ENCODE peak calls at places on chromosomes 12 and 14, in seven cellular contexts. One of them, this sample, is unnamed.

GRCh38 chr12:12326262-12326661 is 23.8 kb downstream of the MANSC1 start:
- DNase-seq in CD4-positive, alpha-beta memory T cell: no peak
- DNase-seq in fibroblast of villous mesenchyme: no peak
- DNase-seq in cardiac muscle cell: no peak
- DNase-seq in adipocyte: no peak
- DNase-seq in heart left ventricle: no peak
- DNase-seq in AG10803: no peak
- DNase-seq in this sample: no peak

GRCh38 chr12:107318804-107319535 is 225.6 kb upstream of the CRY1 start:
- DNase-seq in CD4-positive, alpha-beta memory T cell: peak
- DNase-seq in fibroblast of villous mesenchyme: peak
- DNase-seq in cardiac muscle cell: peak
- DNase-seq in adipocyte: peak
- DNase-seq in heart left ventricle: no peak
- DNase-seq in AG10803: peak
- DNase-seq in this sample: peak

GRCh38 chr12:75960086-75960910 is 71.3 kb downstream of the PHLDA1 start:
- DNase-seq in CD4-positive, alpha-beta memory T cell: no peak
- DNase-seq in fibroblast of villous mesenchyme: no peak
- DNase-seq in cardiac muscle cell: peak
- DNase-seq in adipocyte: peak
- DNase-seq in heart left ventricle: no peak
- DNase-seq in AG10803: no peak
- DNase-seq in this sample: no peak

GRCh38 chr14:80805136-80805535 is 136.4 kb downstream of the CEP128 start:
- DNase-seq in CD4-positive, alpha-beta memory T cell: no peak
- DNase-seq in fibroblast of villous mesenchyme: no peak
- DNase-seq in cardiac muscle cell: no peak
- DNase-seq in adipocyte: peak
- DNase-seq in heart left ventricle: no peak
- DNase-seq in AG10803: no peak
- DNase-seq in this sample: no peak

GRCh38 chr14:24334431-24335271 is at the start of gene ADCY4:
- DNase-seq in CD4-positive, alpha-beta memory T cell: peak
- DNase-seq in fibroblast of villous mesenchyme: no peak
- DNase-seq in cardiac muscle cell: peak
- DNase-seq in adipocyte: peak
- DNase-seq in heart left ventricle: peak
- DNase-seq in AG10803: no peak
- DNase-seq in this sample: no peak

GRCh38 chr12:53115891-53116675 is 12.8 kb downstream of the SOAT2 start:
- DNase-seq in CD4-positive, alpha-beta memory T cell: no peak
- DNase-seq in fibroblast of villous mesenchyme: no peak
- DNase-seq in cardiac muscle cell: no peak
- DNase-seq in adipocyte: no peak
- DNase-seq in heart left ventricle: peak
- DNase-seq in AG10803: no peak
- DNase-seq in this sample: no peak

GRCh38 chr14:55126932-55127490 is 2.0 kb upstream of the LGALS3 start:
- DNase-seq in CD4-positive, alpha-beta memory T cell: no peak
- DNase-seq in fibroblast of villous mesenchyme: peak
- DNase-seq in cardiac muscle cell: no peak
- DNase-seq in adipocyte: no peak
- DNase-seq in heart left ventricle: no peak
- DNase-seq in AG10803: no peak
- DNase-seq in this sample: no peak

GRCh38 chr14:95056476-95056875 is 100.9 kb downstream of the DICER1 start:
- DNase-seq in CD4-positive, alpha-beta memory T cell: no peak
- DNase-seq in fibroblast of villous mesenchyme: no peak
- DNase-seq in cardiac muscle cell: no peak
- DNase-seq in adipocyte: no peak
- DNase-seq in heart left ventricle: no peak
- DNase-seq in AG10803: no peak
- DNase-seq in this sample: no peak

GRCh38 chr12:93476555-93476954 is 9.2 kb downstream of the MRPL42 start:
- DNase-seq in CD4-positive, alpha-beta memory T cell: no peak
- DNase-seq in fibroblast of villous mesenchyme: peak
- DNase-seq in cardiac muscle cell: no peak
- DNase-seq in adipocyte: no peak
- DNase-seq in heart left ventricle: no peak
- DNase-seq in AG10803: no peak
- DNase-seq in this sample: no peak

GRCh38 chr12:75954076-75954475 is 77.5 kb downstream of the PHLDA1 start:
- DNase-seq in CD4-positive, alpha-beta memory T cell: no peak
- DNase-seq in fibroblast of villous mesenchyme: peak
- DNase-seq in cardiac muscle cell: peak
- DNase-seq in adipocyte: peak
- DNase-seq in heart left ventricle: no peak
- DNase-seq in AG10803: peak
- DNase-seq in this sample: peak

GRCh38 chr12:5171701-5172100 is 128.0 kb downstream of the KCNA5 start:
- DNase-seq in CD4-positive, alpha-beta memory T cell: no peak
- DNase-seq in fibroblast of villous mesenchyme: peak
- DNase-seq in cardiac muscle cell: peak
- DNase-seq in adipocyte: peak
- DNase-seq in heart left ventricle: peak
- DNase-seq in AG10803: peak
- DNase-seq in this sample: peak

GRCh38 chr14:55129086-55129427 is at the start of gene LGALS3:
- DNase-seq in CD4-positive, alpha-beta memory T cell: peak
- DNase-seq in fibroblast of villous mesenchyme: peak
- DNase-seq in cardiac muscle cell: peak
- DNase-seq in adipocyte: peak
- DNase-seq in heart left ventricle: peak
- DNase-seq in AG10803: peak
- DNase-seq in this sample: peak

GRCh38 chr14:65261425-65261920 is 151.1 kb upstream of the FUT8 start:
- DNase-seq in CD4-positive, alpha-beta memory T cell: no peak
- DNase-seq in fibroblast of villous mesenchyme: no peak
- DNase-seq in cardiac muscle cell: no peak
- DNase-seq in adipocyte: no peak
- DNase-seq in heart left ventricle: no peak
- DNase-seq in AG10803: peak
- DNase-seq in this sample: no peak

GRCh38 chr12:27359578-27360340 is 27.1 kb downstream of the BMAL2 start:
- DNase-seq in CD4-positive, alpha-beta memory T cell: no peak
- DNase-seq in fibroblast of villous mesenchyme: peak
- DNase-seq in cardiac muscle cell: peak
- DNase-seq in adipocyte: peak
- DNase-seq in heart left ventricle: no peak
- DNase-seq in AG10803: peak
- DNase-seq in this sample: no peak

GRCh38 chr12:27366621-27367020 is 34.0 kb downstream of the BMAL2 start:
- DNase-seq in CD4-positive, alpha-beta memory T cell: no peak
- DNase-seq in fibroblast of villous mesenchyme: no peak
- DNase-seq in cardiac muscle cell: no peak
- DNase-seq in adipocyte: no peak
- DNase-seq in heart left ventricle: no peak
- DNase-seq in AG10803: no peak
- DNase-seq in this sample: no peak

GRCh38 chr12:27367078-27367477 is 34.4 kb downstream of the BMAL2 start:
- DNase-seq in CD4-positive, alpha-beta memory T cell: no peak
- DNase-seq in fibroblast of villous mesenchyme: no peak
- DNase-seq in cardiac muscle cell: peak
- DNase-seq in adipocyte: no peak
- DNase-seq in heart left ventricle: no peak
- DNase-seq in AG10803: no peak
- DNase-seq in this sample: no peak

GRCh38 chr12:27355979-27356378 is 23.3 kb downstream of the BMAL2 start:
- DNase-seq in CD4-positive, alpha-beta memory T cell: no peak
- DNase-seq in fibroblast of villous mesenchyme: peak
- DNase-seq in cardiac muscle cell: no peak
- DNase-seq in adipocyte: peak
- DNase-seq in heart left ventricle: no peak
- DNase-seq in AG10803: no peak
- DNase-seq in this sample: no peak

GRCh38 chr12:27361372-27361771 is 28.7 kb downstream of the BMAL2 start:
- DNase-seq in CD4-positive, alpha-beta memory T cell: no peak
- DNase-seq in fibroblast of villous mesenchyme: no peak
- DNase-seq in cardiac muscle cell: no peak
- DNase-seq in adipocyte: peak
- DNase-seq in heart left ventricle: no peak
- DNase-seq in AG10803: peak
- DNase-seq in this sample: no peak
- H3K4me3 ChIP-seq in CD4-positive, alpha-beta memory T cell: no peak
- H3K4me3 ChIP-seq in fibroblast of villous mesenchyme: no peak
- H3K4me3 ChIP-seq in cardiac muscle cell: no peak
- H3K4me3 ChIP-seq in adipocyte: no peak
- H3K4me3 ChIP-seq in heart left ventricle: no peak
- H3K4me3 ChIP-seq in AG10803: no peak
- H3K4me3 ChIP-seq in this sample: no peak

GRCh38 chr12:54357802-54358619 is 6.3 kb downstream of the GPR84 start:
- DNase-seq in CD4-positive, alpha-beta memory T cell: peak
- DNase-seq in fibroblast of villous mesenchyme: no peak
- DNase-seq in cardiac muscle cell: no peak
- DNase-seq in adipocyte: peak
- DNase-seq in heart left ventricle: no peak
- DNase-seq in AG10803: no peak
- DNase-seq in this sample: no peak
- H3K4me3 ChIP-seq in CD4-positive, alpha-beta memory T cell: peak
- H3K4me3 ChIP-seq in fibroblast of villous mesenchyme: peak
- H3K4me3 ChIP-seq in cardiac muscle cell: peak
- H3K4me3 ChIP-seq in adipocyte: peak
- H3K4me3 ChIP-seq in heart left ventricle: peak
- H3K4me3 ChIP-seq in AG10803: peak
- H3K4me3 ChIP-seq in this sample: peak

GRCh38 chr14:103521438-103521961 is 1.1 kb downstream of the CKB start:
- DNase-seq in CD4-positive, alpha-beta memory T cell: peak
- DNase-seq in fibroblast of villous mesenchyme: no peak
- DNase-seq in cardiac muscle cell: no peak
- DNase-seq in adipocyte: peak
- DNase-seq in heart left ventricle: peak
- DNase-seq in AG10803: no peak
- DNase-seq in this sample: no peak
- H3K4me3 ChIP-seq in CD4-positive, alpha-beta memory T cell: no peak
- H3K4me3 ChIP-seq in fibroblast of villous mesenchyme: peak
- H3K4me3 ChIP-seq in cardiac muscle cell: peak
- H3K4me3 ChIP-seq in adipocyte: peak
- H3K4me3 ChIP-seq in heart left ventricle: peak
- H3K4me3 ChIP-seq in AG10803: peak
- H3K4me3 ChIP-seq in this sample: peak

DNA sequence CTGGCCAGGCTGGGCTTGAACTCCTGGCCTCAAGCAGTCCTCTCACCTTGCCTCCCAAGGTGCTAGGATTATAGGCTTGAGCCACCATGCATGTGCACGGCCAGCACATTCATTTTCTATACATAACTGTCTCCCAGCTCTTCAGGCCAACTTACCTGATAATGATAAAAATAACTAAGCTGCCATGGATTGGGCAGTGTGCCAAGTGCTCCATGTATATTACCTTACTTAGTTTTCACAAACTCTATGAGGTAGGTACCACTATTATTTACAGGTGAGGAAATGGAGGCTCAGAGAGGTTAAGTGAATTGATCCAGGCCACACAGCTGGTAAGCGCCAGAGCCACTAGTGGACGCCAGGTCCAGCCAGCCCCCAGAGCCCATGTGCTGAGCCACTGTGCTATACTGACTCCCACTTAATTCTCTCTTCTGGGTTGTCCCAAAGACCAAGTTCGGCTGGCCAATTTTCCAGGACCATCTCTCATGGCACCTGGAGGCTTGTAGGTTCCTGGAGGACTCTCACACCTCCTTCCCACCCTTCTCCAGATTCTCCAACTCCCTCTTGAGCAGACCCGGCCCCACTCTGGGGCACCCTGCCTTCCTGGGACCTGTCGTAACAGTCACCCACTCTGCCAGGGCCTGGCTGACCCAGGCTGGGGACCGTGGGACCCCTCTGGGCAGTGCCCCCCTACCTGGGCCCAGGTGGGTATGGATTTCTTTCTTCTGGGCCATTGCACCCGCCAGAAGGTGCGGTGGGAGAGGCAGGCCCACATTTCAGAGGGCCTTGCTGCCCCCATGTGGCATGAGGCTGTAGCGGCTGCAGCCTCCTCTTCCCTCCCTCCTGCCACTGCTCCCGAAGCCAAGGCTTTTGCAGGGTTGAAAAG is 30.2 kb upstream of the CIPC start:
- DNase-seq in CD4-positive, alpha-beta memory T cell: peak
- DNase-seq in fibroblast of villous mesenchyme: peak
- DNase-seq in cardiac muscle cell: peak
- DNase-seq in adipocyte: peak
- DNase-seq in heart left ventricle: peak
- DNase-seq in AG10803: peak
- DNase-seq in this sample: peak
- H3K4me3 ChIP-seq in CD4-positive, alpha-beta memory T cell: no peak
- H3K4me3 ChIP-seq in fibroblast of villous mesenchyme: no peak
- H3K4me3 ChIP-seq in cardiac muscle cell: no peak
- H3K4me3 ChIP-seq in adipocyte: no peak
- H3K4me3 ChIP-seq in heart left ventricle: no peak
- H3K4me3 ChIP-seq in AG10803: no peak
- H3K4me3 ChIP-seq in this sample: no peak

GRCh38 chr14:91396959-91397815 is 20.4 kb downstream of the CCDC88C start:
- DNase-seq in CD4-positive, alpha-beta memory T cell: peak
- DNase-seq in fibroblast of villous mesenchyme: no peak
- DNase-seq in cardiac muscle cell: no peak
- DNase-seq in adipocyte: no peak
- DNase-seq in heart left ventricle: no peak
- DNase-seq in AG10803: no peak
- DNase-seq in this sample: no peak
- H3K4me3 ChIP-seq in CD4-positive, alpha-beta memory T cell: peak
- H3K4me3 ChIP-seq in fibroblast of villous mesenchyme: no peak
- H3K4me3 ChIP-seq in cardiac muscle cell: no peak
- H3K4me3 ChIP-seq in adipocyte: no peak
- H3K4me3 ChIP-seq in heart left ventricle: no peak
- H3K4me3 ChIP-seq in AG10803: no peak
- H3K4me3 ChIP-seq in this sample: no peak

DNA sequence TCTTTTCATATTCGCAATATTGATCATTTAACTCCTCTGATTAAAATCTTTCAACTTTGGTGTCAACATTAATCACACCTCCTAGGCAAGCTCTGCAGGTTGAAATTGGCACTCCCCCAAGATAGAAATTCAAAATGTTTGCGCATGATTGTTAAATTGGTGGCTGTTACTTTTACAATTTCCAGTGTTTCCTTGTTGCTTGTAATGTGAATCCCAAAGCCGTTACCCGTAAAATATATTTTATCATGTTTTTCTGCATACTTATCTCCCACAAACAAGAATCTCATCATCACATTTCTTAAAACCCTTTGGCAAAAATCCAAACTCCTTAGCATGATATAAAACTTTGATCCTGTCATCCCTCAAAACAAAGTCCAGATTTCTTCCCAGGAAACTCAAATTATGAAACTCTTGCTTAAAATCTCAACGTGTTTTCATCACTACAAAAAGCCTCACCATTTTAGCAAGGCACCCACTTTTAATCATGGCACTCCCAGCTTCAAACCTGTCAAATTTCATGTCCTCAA is 14.7 kb downstream of the RTL1 start:
- DNase-seq in CD4-positive, alpha-beta memory T cell: no peak
- DNase-seq in fibroblast of villous mesenchyme: peak
- DNase-seq in cardiac muscle cell: peak
- DNase-seq in adipocyte: peak
- DNase-seq in heart left ventricle: no peak
- DNase-seq in AG10803: peak
- DNase-seq in this sample: peak
- H3K4me3 ChIP-seq in CD4-positive, alpha-beta memory T cell: no peak
- H3K4me3 ChIP-seq in fibroblast of villous mesenchyme: no peak
- H3K4me3 ChIP-seq in cardiac muscle cell: no peak
- H3K4me3 ChIP-seq in adipocyte: no peak
- H3K4me3 ChIP-seq in heart left ventricle: no peak
- H3K4me3 ChIP-seq in AG10803: no peak
- H3K4me3 ChIP-seq in this sample: no peak

This sample was measured in fibroblast of pulmonary artery.